ENCODE peak calls at places on chromosomes 6 and 20, in seven cellular contexts. C, X, I, P, Q, J and Z are unnamed samples. For H3K9me3, the result is how much of the 10 kb centered on the place peaks cover.

GRCh38 chr20:52083627-52084232 is 107.8 kb downstream of the ZFP64 start:
- DNase-seq in C (peak), X (peak), I (peak), P (peak), Q (peak), J (no peak), Z (peak)

GRCh38 chr6:161948462-161948861 is 674.6 kb upstream of the AGPAT4 start:
- DNase-seq in C (no peak), X (no peak), I (no peak), P (no peak), Q (no peak), J (no peak), Z (no peak)

GRCh38 chr6:13586936-13587542 is 12.6 kb downstream of the SIRT5 start:
- DNase-seq in C (no peak), X (peak), I (no peak), P (no peak), Q (no peak), J (no peak), Z (no peak)

GRCh38 chr6:39430968-39431523 is 108.5 kb upstream of the KCNK16 start:
- DNase-seq in C (no peak), X (no peak), I (peak), P (peak), Q (no peak), J (no peak), Z (peak)

GRCh38 chr6:125918681-125919566 is 37.6 kb upstream of the HINT3 start:
- DNase-seq in C (peak), X (peak), I (peak), P (peak), Q (peak), J (peak), Z (peak)

GRCh38 chr6:121691126-121691540 is 255.7 kb downstream of the GJA1 start:
- DNase-seq in C (no peak), X (peak), I (no peak), P (no peak), Q (no peak), J (no peak), Z (no peak)

GRCh38 chr6:137692806-137693205 is 174.3 kb upstream of the TNFAIP3 start:
- DNase-seq in C (no peak), X (peak), I (no peak), P (no peak), Q (no peak), J (no peak), Z (no peak)

GRCh38 chr20:62875419-62876355 is 14.1 kb upstream of the TCFL5 start:
- DNase-seq in C (no peak), X (peak), I (peak), P (peak), Q (no peak), J (no peak), Z (peak)

GRCh38 chr6:20487669-20488375 is 46.4 kb upstream of the CDKAL1 start:
- DNase-seq in C (no peak), X (peak), I (no peak), P (no peak), Q (no peak), J (no peak), Z (no peak)

GRCh38 chr6:17432356-17432755 is 39.0 kb downstream of the CAP2 start:
- DNase-seq in C (no peak), X (no peak), I (no peak), P (no peak), Q (no peak), J (no peak), Z (no peak)

GRCh38 chr20:63707558-63708300 is at the start of the genes ARFRP1 and ZGPAT:
- DNase-seq in C (peak), X (peak), I (peak), P (peak), Q (peak), J (peak), Z (peak)

GRCh38 chr6:7332090-7332745 is 19.2 kb upstream of the SSR1 start:
- DNase-seq in C (no peak), X (no peak), I (no peak), P (peak), Q (no peak), J (no peak), Z (no peak)

GRCh38 chr6:106448000-106448426 is 87.5 kb downstream of the CRYBG1 start:
- DNase-seq in C (no peak), X (no peak), I (peak), P (no peak), Q (no peak), J (peak), Z (no peak)

GRCh38 chr20:49775229-49775693 is 37.4 kb upstream of the SLC9A8 start:
- DNase-seq in C (no peak), X (peak), I (peak), P (peak), Q (no peak), J (no peak), Z (peak)

GRCh38 chr20:10306440-10307358 is 88.1 kb downstream of the SNAP25 start:
- DNase-seq in C (no peak), X (peak), I (no peak), P (no peak), Q (no peak), J (no peak), Z (no peak)

GRCh38 chr6:43776799-43777776 is 7.1 kb downstream of the VEGFA start:
- DNase-seq in C (no peak), X (no peak), I (no peak), P (no peak), Q (no peak), J (no peak), Z (no peak)

GRCh38 chr6:111738156-111738555 is 132.5 kb upstream of the TRAF3IP2 start:
- DNase-seq in C (no peak), X (no peak), I (no peak), P (no peak), Q (no peak), J (no peak), Z (no peak)

GRCh38 chr6:162343196-162343901 is 384.2 kb downstream of the PRKN start:
- DNase-seq in C (no peak), X (no peak), I (no peak), P (no peak), Q (no peak), J (no peak), Z (no peak)

GRCh38 chr20:37201827-37202162 is 22.4 kb upstream of the MROH8 start:
- DNase-seq in C (no peak), X (no peak), I (no peak), P (no peak), Q (no peak), J (no peak), Z (no peak)

GRCh38 chr6:71444222-71444621 is 155.6 kb downstream of the OGFRL1 start:
- DNase-seq in C (no peak), X (no peak), I (no peak), P (no peak), Q (no peak), J (no peak), Z (no peak)

GRCh38 chr6:34476941-34477340 is 11.1 kb downstream of the PACSIN1 start:
- DNase-seq in C (no peak), X (no peak), I (no peak), P (no peak), Q (no peak), J (no peak), Z (no peak)

GRCh38 chr6:156948807-156949206 is 171.6 kb downstream of the ARID1B start:
- DNase-seq in C (no peak), X (peak), I (no peak), P (no peak), Q (no peak), J (no peak), Z (no peak)

GRCh38 chr20:64045346-64046011 is 4.0 kb downstream of the SOX18 start:
- DNase-seq in C (no peak), X (no peak), I (no peak), P (no peak), Q (no peak), J (no peak), Z (no peak)

GRCh38 chr6:30617565-30618269 is at the start of gene MRPS18B:
- DNase-seq in C (peak), X (peak), I (peak), P (peak), Q (peak), J (peak), Z (peak)

GRCh38 chr6:82906951-82907350 is 158.7 kb downstream of the UBE3D start:
- DNase-seq in C (no peak), X (peak), I (no peak), P (no peak), Q (no peak), J (no peak), Z (no peak)

GRCh38 chr6:38909020-38909730 is 139.4 kb upstream of the GLP1R start:
- DNase-seq in C (no peak), X (no peak), I (no peak), P (no peak), Q (no peak), J (no peak), Z (peak)

GRCh38 chr20:55678126-55678525 is 327.2 kb downstream of the CBLN4 start:
- DNase-seq in C (no peak), X (no peak), I (peak), P (no peak), Q (no peak), J (no peak), Z (peak)

GRCh38 chr20:23349338-23350006 is 1.1 kb upstream of the NXT1 start:
- DNase-seq in C (peak), X (no peak), I (peak), P (no peak), Q (no peak), J (no peak), Z (no peak)

GRCh38 chr6:112690497-112691202 is 343.5 kb downstream of the RFPL4B start:
- DNase-seq in C (no peak), X (peak), I (no peak), P (no peak), Q (no peak), J (no peak), Z (no peak)

GRCh38 chr6:36825452-36825851 is 13.8 kb downstream of the CPNE5 start:
- DNase-seq in C (no peak), X (no peak), I (no peak), P (no peak), Q (no peak), J (no peak), Z (no peak)

GRCh38 chr6:27672113-27672799 is 199.4 kb upstream of the ZNF184 start:
- DNase-seq in C (no peak), X (peak), I (peak), P (no peak), Q (no peak), J (no peak), Z (peak)

GRCh38 chr6:116015983-116016382 is 44.7 kb downstream of the FRK start:
- DNase-seq in C (no peak), X (no peak), I (peak), P (no peak), Q (no peak), J (no peak), Z (no peak)

DNA sequence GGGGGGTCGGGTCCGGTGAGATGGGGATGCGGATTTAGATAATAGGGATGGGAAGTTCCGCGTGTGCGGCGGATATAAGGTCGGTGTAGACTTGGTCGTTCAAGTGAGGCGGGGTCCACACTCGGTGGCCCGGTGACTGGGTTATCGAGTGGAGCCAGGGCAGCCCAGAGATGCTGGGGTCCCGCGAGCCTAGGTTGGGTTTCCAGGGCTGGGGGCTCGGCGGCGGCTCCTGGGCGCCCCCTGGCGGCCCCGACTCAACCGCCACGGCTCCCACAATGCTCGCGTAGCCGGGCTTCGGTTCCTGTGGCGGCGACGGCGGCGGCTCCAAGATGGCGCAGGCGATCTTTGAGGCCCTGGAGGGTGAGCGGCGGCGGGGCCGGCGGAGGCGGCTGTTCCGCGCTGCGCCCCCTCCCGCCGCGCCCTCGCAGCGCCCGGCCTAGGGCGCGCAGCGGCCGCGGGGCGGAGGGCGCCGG is at the start of gene ZNF341:
- DNase-seq in C (peak), X (no peak), I (peak), P (peak), Q (peak), J (peak), Z (peak)
- H3K4me3 ChIP-seq in C (peak), X (peak), I (peak), P (peak), Q (peak), J (peak), Z (peak)

GRCh38 chr20:1302578-1303541 is 26.1 kb downstream of the SDCBP2 start:
- DNase-seq in C (no peak), X (peak), I (no peak), P (peak), Q (no peak), J (no peak), Z (no peak)
- H3K9me3 ChIP-seq in C (under half), X (under half), I (under half), P (under half), Q (under half), J (under half), Z (under half)

GRCh38 chr6:32842690-32843089 is 1.2 kb downstream of the PSMB8 start:
- DNase-seq in C (no peak), X (no peak), I (no peak), P (peak), Q (no peak), J (no peak), Z (no peak)
- H3K4me3 ChIP-seq in C (peak), X (no peak), I (no peak), P (peak), Q (peak), J (peak), Z (no peak)

GRCh38 chr20:6525447-6526303 is 241.8 kb upstream of the BMP2 start:
- DNase-seq in C (no peak), X (peak), I (no peak), P (no peak), Q (no peak), J (no peak), Z (no peak)

GRCh38 chr20:6519556-6519955 is 247.9 kb upstream of the BMP2 start:
- DNase-seq in C (no peak), X (peak), I (no peak), P (no peak), Q (no peak), J (no peak), Z (no peak)

GRCh38 chr20:6530254-6530653 is 237.2 kb upstream of the BMP2 start:
- DNase-seq in C (no peak), X (peak), I (no peak), P (no peak), Q (no peak), J (no peak), Z (no peak)

DNA sequence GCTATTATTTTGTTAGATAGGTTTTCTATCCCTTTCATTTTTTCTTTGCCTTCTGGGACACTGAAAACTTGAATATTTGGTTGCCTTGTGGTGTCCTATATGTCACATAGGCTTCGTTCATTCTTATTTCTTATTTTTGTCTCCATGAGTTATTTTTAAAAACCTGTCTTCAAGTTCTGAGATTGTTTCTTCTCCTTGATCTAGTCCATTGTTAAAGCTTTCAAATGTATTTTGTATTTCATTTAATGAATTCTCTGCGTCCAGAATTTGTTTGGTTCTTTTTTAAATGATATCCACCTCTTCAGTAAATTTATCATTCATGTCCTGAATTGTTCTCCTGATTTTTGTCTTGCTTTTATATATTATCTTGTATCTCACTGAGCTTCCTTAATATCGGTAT is 243.2 kb upstream of the BMP2 start:
- DNase-seq in C (no peak), X (no peak), I (no peak), P (no peak), Q (no peak), J (no peak), Z (no peak)
- H3K9me3 ChIP-seq in C (under half), X (under half), I (under half), P (under half), Q (under half), J (under half), Z (under half)

GRCh38 chr20:34264141-34264540 is 22.9 kb downstream of the ASIP start:
- DNase-seq in C (no peak), X (no peak), I (no peak), P (no peak), Q (no peak), J (no peak), Z (peak)

GRCh38 chr20:34268145-34268544 is 26.9 kb downstream of the ASIP start:
- DNase-seq in C (no peak), X (no peak), I (no peak), P (peak), Q (no peak), J (no peak), Z (no peak)

GRCh38 chr20:34271961-34272360 is 30.7 kb downstream of the ASIP start:
- DNase-seq in C (no peak), X (peak), I (no peak), P (no peak), Q (no peak), J (no peak), Z (no peak)

GRCh38 chr20:34269996-34270627 is 28.9 kb downstream of the ASIP start:
- DNase-seq in C (no peak), X (no peak), I (peak), P (no peak), Q (no peak), J (no peak), Z (no peak)

GRCh38 chr20:34268851-34269668 is 27.8 kb downstream of the ASIP start:
- DNase-seq in C (no peak), X (peak), I (peak), P (no peak), Q (peak), J (peak), Z (no peak)
- H3K4me3 ChIP-seq in C (peak), X (peak), I (peak), P (peak), Q (peak), J (no peak), Z (no peak)

GRCh38 chr6:1836690-1837089 is 227.0 kb downstream of the FOXC1 start:
- DNase-seq in C (no peak), X (no peak), I (no peak), P (no peak), Q (no peak), J (no peak), Z (no peak)
- H3K9me3 ChIP-seq in C (under half), X (under half), I (under half), P (under half), Q (under half), J (under half), Z (under half)

GRCh38 chr20:43943725-43944124 is 29.1 kb downstream of the TOX2 start:
- DNase-seq in C (no peak), X (no peak), I (no peak), P (no peak), Q (no peak), J (no peak), Z (no peak)

GRCh38 chr20:43942661-43943285 is 28.1 kb downstream of the TOX2 start:
- DNase-seq in C (no peak), X (peak), I (no peak), P (no peak), Q (no peak), J (peak), Z (no peak)

GRCh38 chr20:43941476-43942212 is 27.0 kb downstream of the TOX2 start:
- DNase-seq in C (no peak), X (no peak), I (peak), P (no peak), Q (no peak), J (no peak), Z (no peak)

GRCh38 chr20:43940518-43941225 is 26.0 kb downstream of the TOX2 start:
- DNase-seq in C (no peak), X (no peak), I (no peak), P (no peak), Q (no peak), J (no peak), Z (no peak)

GRCh38 chr20:43942213-43942590 is 27.6 kb downstream of the TOX2 start:
- DNase-seq in C (no peak), X (no peak), I (no peak), P (no peak), Q (no peak), J (no peak), Z (no peak)
- H3K4me3 ChIP-seq in C (no peak), X (no peak), I (no peak), P (no peak), Q (no peak), J (peak), Z (no peak)

DNA sequence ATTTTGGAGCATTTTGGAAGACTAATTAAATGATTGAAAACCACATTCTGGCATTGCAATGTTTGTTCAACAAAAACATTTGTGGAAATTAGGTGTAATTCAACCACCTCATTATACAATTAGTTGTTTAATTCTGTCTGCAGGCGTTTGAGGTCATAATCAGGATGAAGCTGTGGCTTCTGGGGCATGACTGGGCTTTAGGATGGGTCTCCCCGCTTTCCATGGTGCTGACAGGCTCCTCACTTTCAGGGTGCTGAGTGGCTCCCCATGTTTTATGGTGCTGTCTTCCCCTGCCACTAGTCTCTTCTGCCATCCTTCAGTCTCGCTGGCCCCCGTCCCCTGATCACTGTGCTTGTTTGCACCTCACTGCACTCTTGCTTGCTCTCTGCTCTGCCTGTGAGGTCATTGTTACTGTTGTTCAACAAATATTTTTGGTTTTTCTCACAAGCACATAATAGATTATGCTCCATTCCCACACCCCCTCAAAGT is 25.5 kb upstream of the ZNF831 start:
- DNase-seq in C (no peak), X (no peak), I (no peak), P (no peak), Q (no peak), J (no peak), Z (no peak)
- H3K9me3 ChIP-seq in C (under half), X (under half), I (under half), P (under half), Q (under half), J (under half), Z (under half)

GRCh38 chr6:11040134-11040533 is 4.0 kb downstream of the ELOVL2 start:
- DNase-seq in C (no peak), X (no peak), I (no peak), P (no peak), Q (no peak), J (no peak), Z (no peak)

GRCh38 chr6:11043961-11044711 is at the start of gene ELOVL2:
- DNase-seq in C (no peak), X (peak), I (no peak), P (no peak), Q (no peak), J (peak), Z (no peak)

GRCh38 chr6:11043552-11043960 is 549 bp downstream of the ELOVL2 start:
- DNase-seq in C (no peak), X (no peak), I (no peak), P (no peak), Q (no peak), J (no peak), Z (no peak)

GRCh38 chr6:11042750-11043551 is 1.2 kb downstream of the ELOVL2 start:
- DNase-seq in C (no peak), X (peak), I (no peak), P (no peak), Q (no peak), J (no peak), Z (no peak)

DNA sequence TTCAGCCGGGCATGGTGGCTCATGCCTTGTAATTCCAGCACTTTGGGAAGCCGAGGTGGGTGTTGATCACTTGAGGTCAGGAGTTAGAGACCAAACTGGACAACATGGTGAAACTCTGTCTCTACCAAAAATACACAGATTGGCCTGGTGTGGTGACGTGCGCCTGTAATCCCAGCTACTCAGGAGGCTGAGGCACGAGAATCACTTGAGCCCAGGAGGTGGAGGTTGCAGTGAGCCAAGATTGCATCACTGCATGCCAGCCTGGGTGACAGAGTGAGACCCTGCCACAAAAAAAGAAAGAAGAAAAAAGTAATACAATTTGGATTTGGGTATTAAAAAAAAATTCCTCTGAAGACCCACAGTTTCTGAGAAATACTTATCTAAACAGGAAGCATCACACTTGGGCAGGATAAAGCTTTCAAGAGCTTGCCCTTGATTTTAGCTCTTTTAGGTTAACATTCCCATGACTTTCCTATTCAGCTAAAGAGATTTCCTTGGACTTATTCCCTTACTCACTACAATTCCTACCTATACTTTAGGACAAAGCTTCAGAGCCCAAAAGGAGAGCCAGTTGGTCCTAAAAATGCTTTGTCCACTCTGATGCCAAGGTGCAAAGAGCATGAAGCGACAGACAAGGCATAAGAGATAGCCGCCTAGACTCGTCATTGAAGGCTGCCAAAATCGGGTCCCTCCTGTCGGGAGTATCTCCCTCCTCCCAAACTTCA is 1.9 kb downstream of the ELOVL2 start:
- DNase-seq in C (no peak), X (no peak), I (no peak), P (no peak), Q (no peak), J (no peak), Z (no peak)
- H3K4me3 ChIP-seq in C (no peak), X (no peak), I (no peak), P (no peak), Q (no peak), J (no peak), Z (no peak)